ENCODE peak calls at places on chromosomes 13 and 19, in six cellular contexts. One of them, this sample, is unnamed.

GRCh38 chr19:51595776-51596175 is 24.7 kb downstream of the ZNF175 start:
- DNase-seq in breast epithelium: no peak
- DNase-seq in uterus: no peak
- DNase-seq in esophagus squamous epithelium: no peak
- DNase-seq in K562: no peak
- DNase-seq in Peyer's patch: no peak
- DNase-seq in this sample: no peak

GRCh38 chr13:60887711-60888110 is 490.7 kb downstream of the TDRD3 start:
- DNase-seq in breast epithelium: no peak
- DNase-seq in uterus: no peak
- DNase-seq in esophagus squamous epithelium: no peak
- DNase-seq in K562: no peak
- DNase-seq in Peyer's patch: no peak
- DNase-seq in this sample: no peak

GRCh38 chr13:97322740-97323342 is 100.7 kb downstream of the MBNL2 start:
- DNase-seq in breast epithelium: no peak
- DNase-seq in uterus: no peak
- DNase-seq in esophagus squamous epithelium: no peak
- DNase-seq in K562: no peak
- DNase-seq in Peyer's patch: no peak
- DNase-seq in this sample: no peak

GRCh38 chr13:106340249-106340648 is 195.2 kb downstream of the EFNB2 start:
- DNase-seq in breast epithelium: no peak
- DNase-seq in uterus: no peak
- DNase-seq in esophagus squamous epithelium: no peak
- DNase-seq in K562: no peak
- DNase-seq in Peyer's patch: no peak
- DNase-seq in this sample: no peak

GRCh38 chr13:68984688-68985319 is 1122.8 kb upstream of the ATXN8OS start:
- DNase-seq in breast epithelium: no peak
- DNase-seq in uterus: no peak
- DNase-seq in esophagus squamous epithelium: no peak
- DNase-seq in K562: peak; percentile 18
- DNase-seq in Peyer's patch: no peak
- DNase-seq in this sample: peak; percentile 71

GRCh38 chr19:41801031-41801430 is 4.6 kb downstream of the CEACAM3 start:
- DNase-seq in breast epithelium: no peak
- DNase-seq in uterus: no peak
- DNase-seq in esophagus squamous epithelium: no peak
- DNase-seq in K562: no peak
- DNase-seq in Peyer's patch: no peak
- DNase-seq in this sample: no peak

GRCh38 chr19:2239771-2240770 is 3.4 kb downstream of the SF3A2 start:
- DNase-seq in breast epithelium: no peak
- DNase-seq in uterus: no peak
- DNase-seq in esophagus squamous epithelium: no peak
- DNase-seq in K562: no peak
- DNase-seq in Peyer's patch: peak; percentile 53
- DNase-seq in this sample: no peak

GRCh38 chr19:14383898-14384669 is 2.8 kb downstream of the ADGRE5 start:
- DNase-seq in breast epithelium: no peak
- DNase-seq in uterus: peak; percentile 53
- DNase-seq in esophagus squamous epithelium: no peak
- DNase-seq in K562: peak; percentile 63
- DNase-seq in Peyer's patch: peak; percentile 61
- DNase-seq in this sample: no peak

GRCh38 chr13:40600145-40600751 is 66.2 kb downstream of the FOXO1 start:
- DNase-seq in breast epithelium: no peak
- DNase-seq in uterus: no peak
- DNase-seq in esophagus squamous epithelium: no peak
- DNase-seq in K562: no peak
- DNase-seq in Peyer's patch: no peak
- DNase-seq in this sample: no peak

GRCh38 chr13:65653548-65654078 is 1576.5 kb downstream of the PCDH9 start:
- DNase-seq in breast epithelium: no peak
- DNase-seq in uterus: no peak
- DNase-seq in esophagus squamous epithelium: no peak
- DNase-seq in K562: no peak
- DNase-seq in Peyer's patch: no peak
- DNase-seq in this sample: no peak

GRCh38 chr13:27792393-27793218 is at the start of gene GSX1:
- DNase-seq in breast epithelium: no peak
- DNase-seq in uterus: peak; percentile 33
- DNase-seq in esophagus squamous epithelium: no peak
- DNase-seq in K562: peak; percentile 17
- DNase-seq in Peyer's patch: no peak
- DNase-seq in this sample: peak; percentile 81

GRCh38 chr19:10520652-10521318 is 3.5 kb upstream of the S1PR5 start:
- DNase-seq in breast epithelium: no peak
- DNase-seq in uterus: no peak
- DNase-seq in esophagus squamous epithelium: no peak
- DNase-seq in K562: no peak
- DNase-seq in Peyer's patch: no peak
- DNase-seq in this sample: no peak

GRCh38 chr13:109729031-109729870 is 57.1 kb downstream of the IRS2 start:
- DNase-seq in breast epithelium: no peak
- DNase-seq in uterus: no peak
- DNase-seq in esophagus squamous epithelium: no peak
- DNase-seq in K562: no peak
- DNase-seq in Peyer's patch: no peak
- DNase-seq in this sample: no peak

GRCh38 chr13:27924529-27925141 is 4.8 kb downstream of the PDX1 start:
- DNase-seq in breast epithelium: no peak
- DNase-seq in uterus: no peak
- DNase-seq in esophagus squamous epithelium: no peak
- DNase-seq in K562: no peak
- DNase-seq in Peyer's patch: no peak
- DNase-seq in this sample: no peak

GRCh38 chr13:75507027-75508001 is 25.3 kb upstream of the TBC1D4 start:
- DNase-seq in breast epithelium: no peak
- DNase-seq in uterus: no peak
- DNase-seq in esophagus squamous epithelium: no peak
- DNase-seq in K562: no peak
- DNase-seq in Peyer's patch: no peak
- DNase-seq in this sample: no peak

GRCh38 chr13:22091222-22091970 is 420.5 kb downstream of the FGF9 start:
- DNase-seq in breast epithelium: no peak
- DNase-seq in uterus: peak; percentile 53
- DNase-seq in esophagus squamous epithelium: no peak
- DNase-seq in K562: no peak
- DNase-seq in Peyer's patch: no peak
- DNase-seq in this sample: no peak

GRCh38 chr13:59447031-59447430 is 716.7 kb downstream of the DIAPH3 start:
- DNase-seq in breast epithelium: no peak
- DNase-seq in uterus: no peak
- DNase-seq in esophagus squamous epithelium: no peak
- DNase-seq in K562: no peak
- DNase-seq in Peyer's patch: no peak
- DNase-seq in this sample: no peak

GRCh38 chr19:4136680-4137088 is 12.8 kb upstream of the MAP2K2 start:
- DNase-seq in breast epithelium: no peak
- DNase-seq in uterus: no peak
- DNase-seq in esophagus squamous epithelium: no peak
- DNase-seq in K562: no peak
- DNase-seq in Peyer's patch: no peak
- DNase-seq in this sample: no peak

GRCh38 chr13:70755411-70755810 is 647.2 kb upstream of the KLHL1 start:
- DNase-seq in breast epithelium: no peak
- DNase-seq in uterus: no peak
- DNase-seq in esophagus squamous epithelium: no peak
- DNase-seq in K562: no peak
- DNase-seq in Peyer's patch: no peak
- DNase-seq in this sample: no peak

GRCh38 chr13:98520674-98521449 is 56.0 kb downstream of the STK24 start:
- DNase-seq in breast epithelium: no peak
- DNase-seq in uterus: no peak
- DNase-seq in esophagus squamous epithelium: no peak
- DNase-seq in K562: no peak
- DNase-seq in Peyer's patch: no peak
- DNase-seq in this sample: no peak
- H3K4me1 ChIP-seq in breast epithelium: peaks cover 4% of the 10 kb centered on the region
- H3K4me1 ChIP-seq in uterus: peaks cover 23% of the 10 kb centered on the region
- H3K4me1 ChIP-seq in esophagus squamous epithelium: peaks cover 55% of the 10 kb centered on the region
- H3K4me1 ChIP-seq in K562: peaks cover 3% of the 10 kb centered on the region
- H3K4me1 ChIP-seq in Peyer's patch: peaks cover 42% of the 10 kb centered on the region
- H3K4me1 ChIP-seq in this sample: peaks cover 30% of the 10 kb centered on the region

DNA sequence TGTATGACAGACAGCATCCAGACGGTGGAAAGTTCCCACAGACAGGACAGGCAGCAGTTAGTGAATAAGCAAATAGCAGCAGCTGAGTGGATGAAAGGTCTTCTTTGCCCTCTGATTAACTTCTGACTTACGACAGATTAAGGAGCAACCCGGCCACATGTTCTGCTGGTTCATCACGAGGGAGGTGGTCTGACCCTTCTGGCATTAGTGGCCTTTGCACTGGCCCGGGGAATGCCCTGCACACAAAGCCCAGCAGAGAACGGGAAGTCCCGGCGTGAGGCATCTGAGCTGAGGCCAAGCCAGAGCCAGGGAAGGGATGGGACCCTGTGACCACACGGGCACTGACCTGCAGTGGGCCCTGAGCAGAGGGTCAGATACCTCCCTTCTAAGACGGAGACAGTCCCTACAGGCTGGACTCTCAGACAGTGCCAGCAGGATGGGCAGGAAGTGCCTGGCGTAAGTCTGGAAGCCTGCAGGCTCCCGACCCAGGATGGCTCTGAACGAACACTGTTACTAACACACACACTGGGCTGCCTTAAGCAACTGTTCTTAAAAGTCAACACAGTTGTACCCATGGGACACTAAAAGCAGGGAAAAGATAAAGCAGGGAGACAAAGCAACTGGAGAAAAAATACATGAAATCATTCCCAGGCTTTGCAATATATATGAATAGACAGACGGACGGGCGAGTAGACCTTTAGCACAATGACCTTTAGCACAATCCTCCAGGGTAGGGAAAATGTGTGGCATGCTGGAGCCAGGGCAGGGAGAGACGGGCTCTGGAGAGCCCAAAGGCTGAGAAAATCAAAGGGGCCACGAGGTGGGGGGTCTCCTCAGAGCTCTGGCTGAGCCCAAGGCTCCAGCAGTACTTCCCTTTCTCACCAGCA is 6.3 kb downstream of the C19orf12 start:
- DNase-seq in breast epithelium: no peak
- DNase-seq in uterus: no peak
- DNase-seq in esophagus squamous epithelium: no peak
- DNase-seq in K562: no peak
- DNase-seq in Peyer's patch: no peak
- DNase-seq in this sample: peak; percentile 67
- H3K27ac ChIP-seq in breast epithelium: no peak overlapping the region
- H3K27ac ChIP-seq in uterus: no peak overlapping the region
- H3K27ac ChIP-seq in esophagus squamous epithelium: no peak overlapping the region
- H3K27ac ChIP-seq in K562: no peak overlapping the region
- H3K27ac ChIP-seq in Peyer's patch: peak overlapping the region; percentile 81
- H3K27ac ChIP-seq in this sample: peak overlapping the region; percentile 4

DNA sequence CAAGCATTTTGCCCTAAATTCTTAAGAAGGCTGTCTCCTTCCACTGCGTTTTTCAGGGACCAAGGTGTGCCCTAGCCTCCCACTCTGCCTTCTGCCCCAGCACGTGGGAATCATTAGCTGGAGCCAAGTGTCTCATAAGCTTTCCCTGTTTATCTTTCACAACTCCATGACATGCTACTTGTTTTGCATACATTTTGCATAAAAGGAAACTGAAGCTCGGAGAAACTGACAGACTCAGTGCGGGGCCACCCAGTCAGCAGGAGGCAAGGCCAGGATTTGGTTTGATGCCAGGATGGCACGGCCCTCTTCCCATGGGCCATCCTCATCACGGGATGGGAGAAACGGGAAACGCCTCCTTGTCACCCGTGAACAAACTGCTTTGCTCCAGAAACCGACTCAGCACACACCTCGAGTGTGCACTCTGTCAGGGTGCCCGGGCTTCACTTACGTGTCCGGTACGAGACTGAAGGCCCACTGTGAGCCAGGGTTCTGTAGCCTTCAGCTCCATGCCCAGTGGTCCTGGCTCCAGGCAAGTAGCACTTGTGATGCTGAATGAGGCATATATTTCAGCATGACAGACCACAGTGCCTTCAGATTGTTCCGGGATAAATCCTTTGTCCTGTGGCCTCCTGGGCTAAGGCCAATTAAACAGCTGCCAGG is 9.6 kb downstream of the CEBPA start:
- DNase-seq in breast epithelium: no peak
- DNase-seq in uterus: no peak
- DNase-seq in esophagus squamous epithelium: no peak
- DNase-seq in K562: no peak
- DNase-seq in Peyer's patch: no peak
- DNase-seq in this sample: peak; percentile 77
- TF ChIP-seq POLR2A in breast epithelium: no peak
- TF ChIP-seq POLR2A in uterus: no peak
- TF ChIP-seq POLR2A in esophagus squamous epithelium: no peak
- TF ChIP-seq POLR2A in K562: no peak
- TF ChIP-seq POLR2A in Peyer's patch: peak; percentile 37
- TF ChIP-seq POLR2A in this sample: no peak

GRCh38 chr19:954272-954671 is 28.4 kb downstream of the ARID3A start:
- DNase-seq in breast epithelium: no peak
- DNase-seq in uterus: no peak
- DNase-seq in esophagus squamous epithelium: no peak
- DNase-seq in K562: no peak
- DNase-seq in Peyer's patch: no peak
- DNase-seq in this sample: no peak

GRCh38 chr19:952680-953500 is 27.1 kb downstream of the ARID3A start:
- DNase-seq in breast epithelium: no peak
- DNase-seq in uterus: no peak
- DNase-seq in esophagus squamous epithelium: no peak
- DNase-seq in K562: peak; percentile 79
- DNase-seq in Peyer's patch: peak; percentile 52
- DNase-seq in this sample: no peak

GRCh38 chr19:955803-956746 is 28.1 kb upstream of the WDR18 start:
- DNase-seq in breast epithelium: no peak
- DNase-seq in uterus: no peak
- DNase-seq in esophagus squamous epithelium: no peak
- DNase-seq in K562: no peak
- DNase-seq in Peyer's patch: no peak
- DNase-seq in this sample: no peak

GRCh38 chr19:953501-954271 is 27.9 kb downstream of the ARID3A start:
- DNase-seq in breast epithelium: no peak
- DNase-seq in uterus: no peak
- DNase-seq in esophagus squamous epithelium: no peak
- DNase-seq in K562: no peak
- DNase-seq in Peyer's patch: no peak
- DNase-seq in this sample: no peak

DNA sequence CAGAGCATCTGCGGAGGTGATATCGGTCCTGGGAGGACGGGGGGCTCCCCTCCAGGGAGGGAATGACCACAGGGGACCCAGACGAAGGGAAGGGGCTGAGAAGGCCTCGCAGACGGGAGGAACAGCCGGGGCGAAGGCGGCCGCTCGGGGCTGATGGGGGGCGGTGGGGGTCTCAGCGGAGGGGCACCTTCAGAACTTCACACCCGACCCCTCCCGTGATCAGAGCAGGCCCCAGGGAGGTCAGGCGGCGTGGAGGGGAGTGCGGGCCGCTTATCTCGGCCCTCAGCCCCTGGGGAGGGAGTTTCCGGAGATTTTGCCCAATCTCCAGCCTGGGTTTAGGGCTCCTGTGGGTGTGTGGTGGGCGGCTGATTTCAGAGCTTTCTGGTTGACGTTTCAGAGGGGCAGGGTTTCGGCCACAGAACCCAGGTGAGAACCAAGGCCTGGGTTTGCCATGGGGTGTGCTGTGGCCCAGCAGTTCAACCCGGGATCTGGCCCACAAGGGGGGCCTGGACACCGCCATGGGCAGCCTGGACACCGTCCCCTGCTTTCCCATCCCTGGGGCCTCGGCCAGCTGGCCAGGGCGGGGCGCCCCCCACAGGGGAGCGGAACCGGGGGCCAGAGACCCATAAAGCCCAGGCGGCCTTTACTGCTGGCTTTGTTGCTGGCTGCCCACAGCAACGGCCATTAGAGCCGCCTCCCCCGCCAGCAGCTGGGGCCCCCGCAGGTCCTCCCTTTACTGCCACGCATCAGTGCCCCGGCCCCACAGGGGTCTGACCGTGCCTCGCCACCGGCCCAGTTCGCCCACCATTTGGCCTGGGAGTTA is 29.0 kb downstream of the ARID3A start:
- DNase-seq in breast epithelium: no peak
- DNase-seq in uterus: no peak
- DNase-seq in esophagus squamous epithelium: no peak
- DNase-seq in K562: peak; percentile 79
- DNase-seq in Peyer's patch: peak; percentile 36
- DNase-seq in this sample: no peak
- H3K4me1 ChIP-seq in breast epithelium: no peaks in the 10 kb centered on the region
- H3K4me1 ChIP-seq in uterus: no peaks in the 10 kb centered on the region
- H3K4me1 ChIP-seq in esophagus squamous epithelium: peaks cover 11% of the 10 kb centered on the region
- H3K4me1 ChIP-seq in K562: peaks cover 92% of the 10 kb centered on the region
- H3K4me1 ChIP-seq in Peyer's patch: peaks cover 23% of the 10 kb centered on the region
- H3K4me1 ChIP-seq in this sample: peaks cover 72% of the 10 kb centered on the region